ENCODE peak calls at places on chromosome 14, in ten cellular contexts. U is mesendoderm; E is PC-3; H is CD8-positive, alpha-beta T cell; I is uterus; P is endothelial cell of umbilical vein; K is IMR-90; S is Peyer's patch; J is kidney; F is transverse colon. O is an unnamed sample. For H3K36me3, the result is how much of the 10 kb centered on the place peaks cover.

GRCh38 chr14:96058606-96059200 is 19.5 kb downstream of the C14orf132 start:
- DNase-seq in U (no peak), E (no peak), H (no peak), I (no peak), P (no peak), K (no peak), S (no peak), J (no peak), F (no peak), O (peak)

GRCh38 chr14:75558440-75558839 is 20.0 kb upstream of the FLVCR2 start:
- DNase-seq in U (no peak), E (no peak), H (no peak), I (no peak), P (no peak), K (no peak), S (no peak), J (no peak), F (no peak), O (no peak)

GRCh38 chr14:61565181-61565580 is 130.1 kb upstream of the HIF1A start:
- DNase-seq in U (no peak), E (peak), H (no peak), I (no peak), P (no peak), K (peak), S (no peak), J (no peak), F (no peak), O (no peak)

GRCh38 chr14:75322746-75323145 is 44.1 kb downstream of the FOS start:
- DNase-seq in U (peak), E (no peak), H (no peak), I (no peak), P (no peak), K (no peak), S (no peak), J (no peak), F (no peak), O (no peak)

GRCh38 chr14:55053018-55053417 is 1.6 kb downstream of the MAPK1IP1L start:
- DNase-seq in U (no peak), E (peak), H (no peak), I (no peak), P (no peak), K (no peak), S (no peak), J (no peak), F (no peak), O (no peak)

GRCh38 chr14:53934778-53935414 is 21.7 kb downstream of the BMP4 start:
- DNase-seq in U (no peak), E (peak), H (no peak), I (no peak), P (no peak), K (no peak), S (no peak), J (no peak), F (no peak), O (no peak)

GRCh38 chr14:103257211-103257962 is 76.7 kb upstream of the EIF5 start:
- DNase-seq in U (no peak), E (peak), H (no peak), I (no peak), P (no peak), K (peak), S (no peak), J (no peak), F (no peak), O (no peak)

GRCh38 chr14:81710232-81710845 is 176.7 kb upstream of the SEL1L start:
- DNase-seq in U (peak), E (peak), H (no peak), I (no peak), P (no peak), K (peak), S (no peak), J (no peak), F (no peak), O (no peak)

GRCh38 chr14:44453433-44454171 is 53.5 kb downstream of the FSCB start:
- DNase-seq in U (no peak), E (peak), H (no peak), I (no peak), P (no peak), K (no peak), S (no peak), J (no peak), F (no peak), O (no peak)

GRCh38 chr14:61153436-61153835 is 127.7 kb downstream of the TMEM30B start:
- DNase-seq in U (peak), E (no peak), H (no peak), I (no peak), P (no peak), K (peak), S (no peak), J (no peak), F (no peak), O (no peak)

GRCh38 chr14:67232066-67232465 is 9.2 kb upstream of the PALS1 start:
- DNase-seq in U (peak), E (no peak), H (no peak), I (no peak), P (no peak), K (no peak), S (no peak), J (no peak), F (no peak), O (no peak)

GRCh38 chr14:50139192-50139591 is 22.8 kb upstream of the VCPKMT start:
- DNase-seq in U (peak), E (no peak), H (no peak), I (no peak), P (no peak), K (no peak), S (no peak), J (no peak), F (no peak), O (no peak)

GRCh38 chr14:87097021-87097420 is 896.0 kb downstream of the GALC start:
- DNase-seq in U (no peak), E (no peak), H (no peak), I (no peak), P (no peak), K (peak), S (no peak), J (no peak), F (no peak), O (no peak)

GRCh38 chr14:94619297-94619696 is 7.1 kb downstream of the SERPINA3 start:
- DNase-seq in U (no peak), E (no peak), H (no peak), I (no peak), P (no peak), K (no peak), S (no peak), J (no peak), F (no peak), O (no peak)

GRCh38 chr14:89041245-89041585 is 216.8 kb downstream of the TTC8 start:
- DNase-seq in U (peak), E (peak), H (no peak), I (no peak), P (no peak), K (no peak), S (no peak), J (no peak), F (peak), O (no peak)

GRCh38 chr14:76917759-76918175 is 91.6 kb downstream of the LRRC74A start:
- DNase-seq in U (peak), E (no peak), H (no peak), I (peak), P (no peak), K (no peak), S (no peak), J (no peak), F (no peak), O (peak)

GRCh38 chr14:37899365-37899764 is 303.9 kb downstream of the TTC6 start:
- DNase-seq in U (no peak), E (no peak), H (no peak), I (no peak), P (no peak), K (no peak), S (no peak), J (peak), F (no peak), O (no peak)

GRCh38 chr14:82855912-82856381 is 1322.3 kb upstream of the SEL1L start:
- DNase-seq in U (peak), E (peak), H (no peak), I (no peak), P (peak), K (peak), S (no peak), J (no peak), F (no peak), O (no peak)

GRCh38 chr14:65101631-65102440 is 481 bp downstream of the MAX start:
- DNase-seq in U (peak), E (no peak), H (peak), I (peak), P (no peak), K (no peak), S (peak), J (peak), F (peak), O (peak)

GRCh38 chr14:65277027-65277426 is 135.5 kb upstream of the FUT8 start:
- DNase-seq in U (peak), E (peak), H (no peak), I (no peak), P (no peak), K (peak), S (no peak), J (no peak), F (no peak), O (no peak)

GRCh38 chr14:94751956-94752355 is 18.0 kb downstream of the GSC start:
- DNase-seq in U (no peak), E (no peak), H (no peak), I (no peak), P (no peak), K (no peak), S (no peak), J (no peak), F (no peak), O (no peak)

GRCh38 chr14:105888784-105889665 is 362.6 kb downstream of the TMEM121 start:
- DNase-seq in U (no peak), E (no peak), H (no peak), I (peak), P (no peak), K (no peak), S (no peak), J (peak), F (peak), O (peak)

GRCh38 chr14:36438883-36439282 is 81.1 kb downstream of the NKX2-1 start:
- DNase-seq in U (no peak), E (no peak), H (no peak), I (no peak), P (no peak), K (no peak), S (no peak), J (no peak), F (no peak), O (no peak)

GRCh38 chr14:19920021-19920657 is at the start of gene OR4K5:
- DNase-seq in U (no peak), E (no peak), H (no peak), I (no peak), P (no peak), K (no peak), S (no peak), J (no peak), F (no peak), O (no peak)

GRCh38 chr14:21990116-21990515 is 316.5 kb upstream of the OR4E1 start:
- DNase-seq in U (peak), E (peak), H (no peak), I (no peak), P (peak), K (no peak), S (no peak), J (no peak), F (no peak), O (no peak)

GRCh38 chr14:38339704-38340103 is 83.8 kb upstream of the CLEC14A start:
- DNase-seq in U (no peak), E (peak), H (no peak), I (no peak), P (no peak), K (peak), S (no peak), J (no peak), F (no peak), O (no peak)

GRCh38 chr14:55000381-55000780 is 26.5 kb downstream of the WDHD1 start:
- DNase-seq in U (no peak), E (no peak), H (no peak), I (no peak), P (no peak), K (peak), S (no peak), J (no peak), F (no peak), O (no peak)

GRCh38 chr14:95609398-95609990 is 74.6 kb downstream of the GLRX5 start:
- DNase-seq in U (peak), E (peak), H (no peak), I (no peak), P (peak), K (peak), S (peak), J (no peak), F (no peak), O (no peak)

GRCh38 chr14:63050694-63051093 is 5.4 kb upstream of the KCNH5 start:
- DNase-seq in U (no peak), E (no peak), H (no peak), I (no peak), P (no peak), K (no peak), S (no peak), J (no peak), F (no peak), O (no peak)

GRCh38 chr14:81625343-81625742 is 91.7 kb upstream of the SEL1L start:
- DNase-seq in U (peak), E (peak), H (no peak), I (no peak), P (no peak), K (no peak), S (no peak), J (no peak), F (no peak), O (no peak)

DNA sequence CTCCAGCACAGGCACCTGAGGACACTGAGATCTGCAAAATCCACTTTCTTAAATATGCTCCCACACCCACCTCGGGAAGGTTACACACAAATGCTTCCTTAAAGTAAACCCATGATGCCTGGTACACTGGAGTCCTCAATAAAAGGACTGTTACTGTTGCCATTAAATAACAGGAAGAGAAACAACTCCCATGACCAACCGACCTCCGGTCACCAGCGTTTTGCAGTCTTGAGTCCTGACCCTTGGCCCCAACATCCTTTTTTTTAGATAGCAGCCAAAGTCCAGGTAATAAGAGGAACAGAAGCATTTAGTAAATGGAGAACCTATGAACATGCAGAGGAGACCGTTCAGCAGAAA is 42.4 kb downstream of the ITPK1 start:
- DNase-seq in U (no peak), E (no peak), H (no peak), I (no peak), P (peak), K (no peak), S (peak), J (no peak), F (peak), O (no peak)
- H3K27ac ChIP-seq in U (no peak), E (no peak), H (no peak), I (peak), P (no peak), K (no peak), S (peak), J (no peak), F (peak), O (peak)

GRCh38 chr14:24269910-24270536 is 1.4 kb downstream of the RABGGTA start:
- DNase-seq in U (no peak), E (no peak), H (no peak), I (no peak), P (no peak), K (no peak), S (no peak), J (peak), F (no peak), O (no peak)

GRCh38 chr14:24266344-24267244 is 3.6 kb upstream of the TGM1 start:
- DNase-seq in U (no peak), E (no peak), H (no peak), I (no peak), P (no peak), K (no peak), S (no peak), J (peak), F (no peak), O (no peak)

GRCh38 chr14:24268225-24268624 is 3.2 kb downstream of the RABGGTA start:
- DNase-seq in U (no peak), E (no peak), H (no peak), I (no peak), P (no peak), K (no peak), S (no peak), J (peak), F (no peak), O (no peak)

GRCh38 chr14:24269368-24269767 is 2.0 kb downstream of the RABGGTA start:
- DNase-seq in U (no peak), E (no peak), H (no peak), I (no peak), P (no peak), K (no peak), S (no peak), J (peak), F (no peak), O (no peak)

DNA sequence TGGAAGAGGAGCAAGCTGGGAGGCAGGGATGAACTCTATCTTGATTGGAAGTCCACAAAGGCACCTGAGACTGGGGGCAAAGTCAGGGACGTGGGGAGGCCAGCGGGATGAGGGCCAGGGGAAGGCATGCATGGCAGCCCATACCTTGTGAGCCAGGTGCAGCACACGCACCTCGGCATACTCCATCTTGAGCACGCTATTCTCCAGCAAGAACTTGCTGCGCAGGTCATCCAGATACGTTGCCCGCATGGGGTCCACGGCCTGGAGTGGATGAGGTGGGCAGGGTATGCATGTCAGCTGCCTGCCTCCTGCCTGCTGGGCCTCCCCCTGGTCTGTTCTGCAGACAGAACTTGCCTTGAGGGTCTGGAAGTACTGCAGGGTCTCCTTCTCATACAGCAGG is 3.9 kb downstream of the RABGGTA start:
- DNase-seq in U (no peak), E (no peak), H (no peak), I (no peak), P (no peak), K (no peak), S (no peak), J (peak), F (no peak), O (no peak)
- H3K36me3 ChIP-seq in U (under half), E (under half), H (under half), I (under half), P (under half), K (under half), S (under half), J (under half), F (under half), O (under half)

DNA sequence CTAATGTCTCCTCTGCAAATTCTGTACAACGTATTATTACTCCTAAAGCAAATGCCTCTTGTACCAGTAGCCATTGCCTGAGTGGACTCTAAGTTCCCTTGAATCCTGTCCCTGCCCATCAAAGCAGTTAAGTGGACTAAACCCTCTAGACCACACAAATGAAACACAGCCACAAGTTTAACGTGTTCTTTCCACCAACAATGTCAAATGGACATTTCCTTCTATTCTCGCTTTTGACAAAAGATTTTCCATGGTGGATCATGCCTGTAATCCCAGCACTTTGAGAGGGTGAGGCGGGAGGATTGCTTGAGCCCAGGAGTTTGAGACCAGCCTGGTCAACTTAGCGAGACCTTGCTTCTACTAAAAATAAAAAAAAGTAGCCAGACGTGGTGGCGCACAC is 15.9 kb downstream of the CCDC88C start:
- DNase-seq in U (no peak), E (no peak), H (no peak), I (no peak), P (peak), K (no peak), S (no peak), J (no peak), F (no peak), O (no peak)
- H3K27ac ChIP-seq in U (no peak), E (no peak), H (peak), I (no peak), P (no peak), K (no peak), S (peak), J (no peak), F (peak), O (no peak)

GRCh38 chr14:52871606-52872005 is 79.2 kb downstream of the FERMT2 start:
- DNase-seq in U (peak), E (peak), H (no peak), I (no peak), P (no peak), K (no peak), S (no peak), J (no peak), F (no peak), O (no peak)
- H3K36me3 ChIP-seq in U (under half), E (under half), H (under half), I (under half), P (under half), K (half or more), S (under half), J (under half), F (under half), O (half or more)

GRCh38 chr14:23566112-23566781 is 1.3 kb downstream of the AP1G2 start:
- DNase-seq in U (no peak), E (no peak), H (no peak), I (no peak), P (no peak), K (no peak), S (no peak), J (peak), F (no peak), O (no peak)
- H3K27ac ChIP-seq in U (no peak), E (no peak), H (peak), I (peak), P (no peak), K (no peak), S (peak), J (no peak), F (no peak), O (no peak)

DNA sequence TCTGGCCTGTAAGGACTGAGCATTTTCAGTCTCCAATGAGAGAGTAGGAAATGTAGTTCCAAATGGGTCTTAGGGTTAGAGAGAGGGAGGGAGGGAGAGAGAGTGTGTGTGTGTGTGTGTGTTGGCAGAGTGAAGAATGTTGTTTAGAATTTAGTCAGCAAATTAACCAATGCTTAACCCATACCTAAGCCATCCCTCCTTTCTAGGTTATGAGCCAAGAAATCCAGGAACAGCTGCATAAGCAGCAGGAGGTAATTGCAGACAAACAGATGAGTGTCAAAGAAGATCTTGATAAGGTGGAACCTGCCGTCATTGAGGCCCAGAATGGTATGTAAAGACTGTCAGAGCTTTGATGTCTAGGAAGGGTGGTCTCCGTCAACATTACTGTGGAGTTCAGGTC is 56.9 kb downstream of the HSP90AA1 start:
- DNase-seq in U (peak), E (peak), H (no peak), I (no peak), P (no peak), K (peak), S (no peak), J (no peak), F (no peak), O (no peak)
- H3K36me3 ChIP-seq in U (under half), E (half or more), H (half or more), I (under half), P (half or more), K (half or more), S (half or more), J (half or more), F (under half), O (half or more)

DNA sequence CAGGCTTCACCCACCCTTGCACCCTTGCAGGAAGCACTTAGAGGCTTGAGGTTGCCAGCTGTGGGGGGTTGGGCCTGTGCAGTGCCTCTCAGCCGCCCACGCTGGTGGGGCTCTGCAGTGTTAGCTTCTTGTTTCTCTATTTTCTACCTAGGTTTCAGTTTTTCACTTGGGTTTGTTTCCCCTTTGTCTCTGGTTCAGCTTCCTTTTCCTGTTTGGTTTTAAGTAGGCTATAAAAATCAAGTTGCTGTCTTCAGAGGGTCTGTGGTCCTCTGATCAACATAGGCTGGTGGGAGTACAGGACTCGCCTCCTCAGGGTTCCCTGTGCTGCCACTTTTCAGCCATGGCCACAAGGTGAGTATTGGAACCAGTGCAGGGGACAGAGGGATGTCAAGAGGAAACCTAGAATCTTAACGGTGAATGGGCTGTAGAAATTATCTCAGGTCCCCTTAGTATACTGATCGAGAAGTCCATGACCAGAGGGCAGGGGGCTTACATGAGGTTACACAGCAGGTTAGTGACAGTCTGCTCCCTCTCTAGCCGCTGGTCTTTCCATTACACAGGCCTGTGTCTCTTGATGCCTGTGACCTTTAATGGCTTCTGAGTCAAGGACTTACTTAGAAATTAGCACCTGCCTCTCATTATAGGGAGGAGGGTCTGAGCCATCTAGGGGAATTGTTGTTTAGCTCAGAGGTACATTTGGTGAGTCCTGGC is at the start of gene EVL:
- DNase-seq in U (no peak), E (no peak), H (peak), I (no peak), P (peak), K (no peak), S (peak), J (peak), F (peak), O (no peak)
- H3K27ac ChIP-seq in U (no peak), E (no peak), H (peak), I (no peak), P (no peak), K (no peak), S (peak), J (peak), F (peak), O (no peak)